ENCODE peak calls at places on chromosomes 2 and 18, in eight cellular contexts. V, J, F, K, R, C, I and M are unnamed samples.

GRCh38 chr2:43035922-43036321 is 190.5 kb downstream of the ZFP36L2 start:
- DNase-seq in V (no peak), J (no peak), F (no peak), K (no peak), R (no peak), C (no peak), I (no peak), M (no peak)

GRCh38 chr2:204628926-204629661 is 83.8 kb downstream of the PARD3B start:
- DNase-seq in V (peak), J (peak), F (no peak), K (no peak), R (no peak), C (no peak), I (no peak), M (no peak)

GRCh38 chr2:46449712-46450111 is 29.7 kb upstream of the TMEM247 start:
- DNase-seq in V (no peak), J (no peak), F (no peak), K (no peak), R (no peak), C (no peak), I (no peak), M (no peak)

GRCh38 chr2:117835990-117836760 is 21.7 kb downstream of the DDX18 start:
- DNase-seq in V (peak), J (peak), F (peak), K (no peak), R (peak), C (peak), I (peak), M (no peak)

GRCh38 chr2:109494351-109494750 is 119.4 kb downstream of the SEPTIN10 start:
- DNase-seq in V (no peak), J (no peak), F (no peak), K (no peak), R (no peak), C (no peak), I (no peak), M (no peak)

GRCh38 chr2:104077573-104077972 is 776.3 kb upstream of the POU3F3 start:
- DNase-seq in V (no peak), J (no peak), F (no peak), K (no peak), R (no peak), C (no peak), I (no peak), M (no peak)

GRCh38 chr18:8765692-8766463 is 60.5 kb downstream of the MTCL1 start:
- DNase-seq in V (peak), J (no peak), F (no peak), K (no peak), R (no peak), C (no peak), I (no peak), M (no peak)

GRCh38 chr2:121291251-121291580 is 6.2 kb upstream of the TFCP2L1 start:
- DNase-seq in V (no peak), J (no peak), F (no peak), K (no peak), R (no peak), C (no peak), I (no peak), M (no peak)

GRCh38 chr2:44745922-44746321 is 195.6 kb upstream of the SIX3 start:
- DNase-seq in V (no peak), J (no peak), F (no peak), K (no peak), R (no peak), C (no peak), I (no peak), M (no peak)

GRCh38 chr2:167134381-167135072 is 246.2 kb downstream of the XIRP2 start:
- DNase-seq in V (peak), J (peak), F (no peak), K (peak), R (no peak), C (no peak), I (peak), M (no peak)

GRCh38 chr18:55781481-55781957 is 193.5 kb upstream of the TCF4 start:
- DNase-seq in V (peak), J (peak), F (no peak), K (peak), R (peak), C (peak), I (no peak), M (no peak)

GRCh38 chr2:240231838-240232244 is 91.4 kb upstream of the OTOS start:
- DNase-seq in V (no peak), J (no peak), F (no peak), K (no peak), R (no peak), C (no peak), I (no peak), M (no peak)

GRCh38 chr18:47594621-47595086 is 335.8 kb downstream of the SMAD2 start:
- DNase-seq in V (no peak), J (peak), F (no peak), K (peak), R (no peak), C (peak), I (no peak), M (no peak)

GRCh38 chr18:36711813-36712444 is 116.9 kb downstream of the TPGS2 start:
- DNase-seq in V (peak), J (peak), F (no peak), K (no peak), R (peak), C (no peak), I (peak), M (no peak)

GRCh38 chr2:118459425-118459824 is 371.2 kb downstream of the INSIG2 start:
- DNase-seq in V (peak), J (no peak), F (no peak), K (no peak), R (no peak), C (no peak), I (no peak), M (no peak)